ENCODE peak calls at places on chromosomes 13 and 19, in ten cellular contexts. X is retinal pigment epithelial cell, Z is pancreas, G is IMR-90, V is thoracic aorta, T is omental fat pad, I is neural progenitor cell, L is adrenal gland, P is fibroblast of pulmonary artery, F is mucosa of descending colon. U is an unnamed sample.

GRCh38 chr13:106182404-106182803 is 353.1 kb downstream of the EFNB2 start:
- DNase-seq in V (no peak), X (no peak), F (no peak), L (no peak), Z (no peak), P (peak; percentile 89), T (no peak), I (no peak), G (peak; percentile 92), U (no peak)

GRCh38 chr19:46634045-46634655 is 1.9 kb downstream of the GNG8 start:
- DNase-seq in X (peak; percentile 66), F (peak; percentile 95), I (peak; percentile 95), L (peak; percentile 91), Z (peak; percentile 89), G (peak; percentile 64), P (peak; percentile 87), T (no peak), V (peak; percentile 57), U (peak; percentile 91)

GRCh38 chr13:101325423-101325822 is 90.9 kb downstream of the NALCN start:
- DNase-seq in X (no peak), I (peak; percentile 87), Z (no peak), G (no peak), T (no peak), L (no peak), V (no peak), F (no peak), P (no peak), U (no peak)

GRCh38 chr13:110756268-110756667 is 42.8 kb downstream of the ING1 start:
- DNase-seq in Z (no peak), I (no peak), L (no peak), X (peak; percentile 95), F (no peak), V (no peak), T (no peak), P (peak; percentile 95), G (peak; percentile 95), U (no peak)

GRCh38 chr19:18781885-18782527 is 9.1 kb downstream of the COMP start:
- DNase-seq in F (no peak), I (no peak), P (no peak), Z (no peak), T (no peak), V (no peak), G (no peak), X (no peak), L (no peak), U (no peak)

GRCh38 chr13:59584101-59584500 is 579.6 kb downstream of the DIAPH3 start:
- DNase-seq in T (no peak), V (no peak), L (no peak), P (no peak), I (no peak), X (no peak), F (no peak), G (no peak), Z (no peak), U (no peak)

GRCh38 chr19:4957981-4958380 is 10.9 kb upstream of the KDM4B start:
- DNase-seq in P (no peak), T (no peak), G (no peak), I (no peak), V (no peak), F (no peak), X (no peak), L (no peak), Z (no peak), U (no peak)

GRCh38 chr13:99774644-99775043 is 196.9 kb downstream of the ZIC5 start:
- DNase-seq in V (no peak), L (no peak), F (no peak), Z (no peak), G (no peak), X (peak; percentile 50), P (no peak), T (no peak), I (no peak), U (no peak)

GRCh38 chr19:13843104-13843921 is 33.6 kb upstream of the NANOS3 start:
- DNase-seq in T (no peak), L (peak; percentile 64), V (no peak), I (peak; percentile 52), Z (peak; percentile 54), F (peak; percentile 87), P (peak; percentile 71), G (peak; percentile 47), X (no peak), U (peak; percentile 67)

GRCh38 chr13:35162420-35162819 is 220.3 kb downstream of the NBEA start:
- DNase-seq in L (no peak), G (no peak), F (no peak), I (no peak), V (no peak), P (no peak), T (no peak), Z (no peak), X (no peak), U (no peak)

GRCh38 chr13:42836930-42837329 is 55.5 kb downstream of the FAM216B start:
- DNase-seq in P (peak; percentile 78), V (no peak), F (no peak), G (peak; percentile 51), Z (peak; percentile 34), T (no peak), I (peak; percentile 25), X (no peak), L (peak; percentile 34), U (no peak)

GRCh38 chr19:31054430-31054829 is 294.8 kb downstream of the TSHZ3 start:
- DNase-seq in P (peak; percentile 75), T (no peak), G (peak; percentile 83), Z (no peak), X (peak; percentile 11), I (peak; percentile 82), F (no peak), L (peak; percentile 29), V (no peak), U (no peak)
- TF ChIP-seq CTCF in P (peak; percentile 78), T (no peak), G (peak; percentile 95), Z (no peak), X (peak; percentile 76), I (peak; percentile 68), F (no peak), L (peak; percentile 30), V (no peak), U (no peak)

DNA sequence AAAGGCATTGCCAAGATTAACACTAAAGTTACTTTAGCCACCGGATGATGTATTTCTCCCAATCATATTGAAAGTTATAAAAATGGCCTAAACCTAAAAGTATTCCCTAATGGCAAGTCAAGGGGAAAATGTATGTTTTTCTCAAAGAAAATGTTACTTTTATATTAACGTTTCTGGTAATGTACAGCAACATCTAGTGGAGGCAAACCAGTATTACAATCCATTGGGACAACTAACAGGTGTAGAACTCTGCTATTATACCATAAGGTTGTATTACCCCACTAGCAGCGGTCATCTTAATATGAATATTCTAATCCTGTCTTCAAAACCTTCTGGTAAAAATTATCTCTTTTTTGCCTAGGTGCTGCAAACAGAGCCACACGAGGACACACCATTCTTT is 69.2 kb downstream of the ZNF100 start:
- DNase-seq in Z (no peak), X (no peak), I (peak; percentile 17), F (no peak), P (peak; percentile 29), V (no peak), L (no peak), G (peak; percentile 1), T (no peak), U (no peak)
- TF ChIP-seq CTCF in Z (peak; percentile 63), X (peak; percentile 45), I (peak; percentile 62), F (peak; percentile 36), P (peak; percentile 34), V (peak; percentile 54), L (peak; percentile 61), G (peak; percentile 37), T (no peak), U (peak; percentile 66)

DNA sequence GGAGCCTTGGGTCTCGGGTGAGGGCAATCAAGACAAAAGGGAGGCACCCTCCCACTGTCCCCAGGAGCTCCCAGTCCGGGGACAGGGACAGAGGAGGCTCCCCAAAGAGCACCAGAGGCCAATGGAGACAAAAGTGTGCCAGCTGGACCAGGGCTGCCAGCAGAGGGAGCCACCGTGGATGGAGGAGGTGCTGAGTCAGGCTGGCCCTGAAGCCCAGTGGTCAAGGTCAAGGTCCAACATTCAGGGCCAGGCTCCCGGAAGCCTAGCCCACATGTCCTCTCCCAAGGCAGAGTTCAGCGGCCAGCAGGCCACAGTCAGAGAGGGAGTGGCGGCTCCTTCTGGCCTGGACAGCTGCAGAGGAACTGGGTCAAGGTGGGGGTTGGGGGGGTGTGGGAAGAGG is 8.4 kb downstream of the COL5A3 start:
- DNase-seq in Z (peak; percentile 43), I (peak; percentile 17), X (no peak), G (no peak), L (peak; percentile 79), P (peak; percentile 20), F (peak; percentile 81), V (no peak), T (no peak), U (no peak)
- TF ChIP-seq CTCF in Z (no peak), I (peak; percentile 45), X (peak; percentile 48), G (peak; percentile 41), L (peak; percentile 47), P (peak; percentile 47), F (no peak), V (no peak), T (no peak), U (no peak)

GRCh38 chr19:44846455-44847143 is 502 bp downstream of the NECTIN2 start:
- DNase-seq in I (peak; percentile 95), X (no peak), V (no peak), P (peak; percentile 35), T (no peak), L (peak; percentile 77), Z (peak; percentile 63), F (peak; percentile 68), G (no peak), U (peak; percentile 78)

GRCh38 chr19:44845286-44845611 is 848 bp upstream of the NECTIN2 start:
- DNase-seq in F (no peak), Z (no peak), G (no peak), P (no peak), I (no peak), T (no peak), L (no peak), V (peak; percentile 32), X (no peak), U (no peak)

GRCh38 chr19:44847144-44848035 is 1.3 kb downstream of the NECTIN2 start:
- DNase-seq in F (peak; percentile 86), X (no peak), L (peak; percentile 86), T (peak; percentile 46), P (peak; percentile 50), I (peak; percentile 75), G (peak; percentile 58), V (no peak), Z (peak; percentile 78), U (peak; percentile 52)

GRCh38 chr19:44848036-44848804 is 2.1 kb downstream of the NECTIN2 start:
- DNase-seq in I (peak; percentile 67), G (peak; percentile 57), V (no peak), X (no peak), F (no peak), L (peak; percentile 61), Z (no peak), T (no peak), P (peak; percentile 63), U (no peak)

GRCh38 chr19:44845612-44846454 is at the start of gene NECTIN2:
- DNase-seq in X (peak; percentile 88), F (peak; percentile 98), G (peak; percentile 98), L (peak; percentile 100), Z (peak; percentile 100), V (peak; percentile 100), I (peak; percentile 99), P (peak; percentile 99), T (peak; percentile 100), U (peak; percentile 100)
- TF ChIP-seq CTCF in X (peak; percentile 86), F (peak; percentile 22), G (peak; percentile 79), L (peak; percentile 93), Z (no peak), V (peak; percentile 62), I (peak; percentile 91), P (peak; percentile 81), T (no peak), U (peak; percentile 40)

GRCh38 chr19:31676271-31677004 is 327.2 kb upstream of the TSHZ3 start:
- DNase-seq in T (no peak), V (no peak), F (no peak), G (no peak), Z (no peak), X (no peak), P (no peak), I (peak; percentile 46), L (peak; percentile 51), U (no peak)
- TF ChIP-seq CTCF in T (no peak), V (no peak), F (no peak), G (no peak), Z (no peak), X (no peak), P (no peak), I (peak; percentile 55), L (peak; percentile 49), U (no peak)

U was measured in mesothelial cell of epicardium.